ENCODE peak calls at places on chromosomes 5 and 9, in five cellular contexts. One of them, this sample, is unnamed.

GRCh38 chr9:136399176-136400037 is 563 bp downstream of the SNAPC4 start:
- DNase-seq in A549: no peak
- DNase-seq in upper lobe of right lung: no peak
- DNase-seq in body of pancreas: peak; percentile 32
- DNase-seq in colonic mucosa: no peak
- DNase-seq in this sample: peak; percentile 67

GRCh38 chr5:157290981-157291711 is 25.2 kb downstream of the CYFIP2 start:
- DNase-seq in A549: peak; percentile 54
- DNase-seq in upper lobe of right lung: no peak
- DNase-seq in body of pancreas: peak; percentile 64
- DNase-seq in colonic mucosa: peak; percentile 69
- DNase-seq in this sample: peak; percentile 88

GRCh38 chr5:156103116-156103860 is 223.7 kb upstream of the SGCD start:
- DNase-seq in A549: no peak
- DNase-seq in upper lobe of right lung: no peak
- DNase-seq in body of pancreas: no peak
- DNase-seq in colonic mucosa: no peak
- DNase-seq in this sample: no peak

GRCh38 chr5:90554358-90555006 is 4.1 kb upstream of the ADGRV1 start:
- DNase-seq in A549: no peak
- DNase-seq in upper lobe of right lung: no peak
- DNase-seq in body of pancreas: no peak
- DNase-seq in colonic mucosa: no peak
- DNase-seq in this sample: no peak

GRCh38 chr9:29875522-29875921 is 2302.2 kb upstream of the C9orf72 start:
- DNase-seq in A549: no peak
- DNase-seq in upper lobe of right lung: no peak
- DNase-seq in body of pancreas: no peak
- DNase-seq in colonic mucosa: no peak
- DNase-seq in this sample: no peak

GRCh38 chr5:11903614-11904269 is 504 bp downstream of the CTNND2 start:
- DNase-seq in A549: peak; percentile 14
- DNase-seq in upper lobe of right lung: peak; percentile 56
- DNase-seq in body of pancreas: peak; percentile 75
- DNase-seq in colonic mucosa: no peak
- DNase-seq in this sample: peak; percentile 86

GRCh38 chr9:97307091-97307490 is 368 bp upstream of the CCDC180 start:
- DNase-seq in A549: no peak
- DNase-seq in upper lobe of right lung: peak; percentile 85
- DNase-seq in body of pancreas: peak; percentile 93
- DNase-seq in colonic mucosa: peak; percentile 88
- DNase-seq in this sample: peak; percentile 87

GRCh38 chr5:127373858-127374491 is 83.4 kb downstream of the MEGF10 start:
- DNase-seq in A549: no peak
- DNase-seq in upper lobe of right lung: no peak
- DNase-seq in body of pancreas: no peak
- DNase-seq in colonic mucosa: no peak
- DNase-seq in this sample: no peak

GRCh38 chr5:39657943-39658342 is 233.2 kb upstream of the DAB2 start:
- DNase-seq in A549: no peak
- DNase-seq in upper lobe of right lung: no peak
- DNase-seq in body of pancreas: no peak
- DNase-seq in colonic mucosa: no peak
- DNase-seq in this sample: no peak

GRCh38 chr5:1318659-1319251 is 23.9 kb upstream of the TERT start:
- DNase-seq in A549: no peak
- DNase-seq in upper lobe of right lung: peak; percentile 53
- DNase-seq in body of pancreas: no peak
- DNase-seq in colonic mucosa: no peak
- DNase-seq in this sample: no peak

GRCh38 chr5:19497229-19497815 is 490.7 kb downstream of the CDH18 start:
- DNase-seq in A549: no peak
- DNase-seq in upper lobe of right lung: no peak
- DNase-seq in body of pancreas: no peak
- DNase-seq in colonic mucosa: no peak
- DNase-seq in this sample: no peak

GRCh38 chr9:124054671-124055212 is 43.2 kb downstream of the LHX2 start:
- DNase-seq in A549: no peak
- DNase-seq in upper lobe of right lung: peak; percentile 46
- DNase-seq in body of pancreas: no peak
- DNase-seq in colonic mucosa: no peak
- DNase-seq in this sample: no peak

GRCh38 chr9:73162987-73163763 is 11.5 kb downstream of the ANXA1 start:
- DNase-seq in A549: no peak
- DNase-seq in upper lobe of right lung: no peak
- DNase-seq in body of pancreas: no peak
- DNase-seq in colonic mucosa: no peak
- DNase-seq in this sample: no peak

GRCh38 chr5:354581-355378 is 33.3 kb downstream of the AHRR start:
- DNase-seq in A549: no peak
- DNase-seq in upper lobe of right lung: no peak
- DNase-seq in body of pancreas: no peak
- DNase-seq in colonic mucosa: no peak
- DNase-seq in this sample: peak; percentile 2

GRCh38 chr9:78707481-78707977 is 410.6 kb downstream of the PSAT1 start:
- DNase-seq in A549: no peak
- DNase-seq in upper lobe of right lung: no peak
- DNase-seq in body of pancreas: no peak
- DNase-seq in colonic mucosa: no peak
- DNase-seq in this sample: no peak

GRCh38 chr9:125529589-125530515 is 177.2 kb downstream of the MAPKAP1 start:
- DNase-seq in A549: no peak
- DNase-seq in upper lobe of right lung: no peak
- DNase-seq in body of pancreas: no peak
- DNase-seq in colonic mucosa: no peak
- DNase-seq in this sample: no peak

GRCh38 chr5:138945421-138946240 is 70.5 kb upstream of the LRRTM2 start:
- DNase-seq in A549: no peak
- DNase-seq in upper lobe of right lung: no peak
- DNase-seq in body of pancreas: peak; percentile 4
- DNase-seq in colonic mucosa: no peak
- DNase-seq in this sample: peak; percentile 66

GRCh38 chr5:114857951-114858401 is 311.7 kb downstream of the TRIM36 start:
- DNase-seq in A549: no peak
- DNase-seq in upper lobe of right lung: no peak
- DNase-seq in body of pancreas: no peak
- DNase-seq in colonic mucosa: no peak
- DNase-seq in this sample: no peak

GRCh38 chr5:157167219-157167621 is 1.2 kb upstream of the GARIN3 start:
- DNase-seq in A549: no peak
- DNase-seq in upper lobe of right lung: no peak
- DNase-seq in body of pancreas: no peak
- DNase-seq in colonic mucosa: no peak
- DNase-seq in this sample: peak; percentile 32

GRCh38 chr9:130451004-130451390 is 6.2 kb downstream of the ASS1 start:
- DNase-seq in A549: no peak
- DNase-seq in upper lobe of right lung: no peak
- DNase-seq in body of pancreas: no peak
- DNase-seq in colonic mucosa: peak; percentile 49
- DNase-seq in this sample: no peak

GRCh38 chr5:401216-402034 is 41.6 kb upstream of the EXOC3 start:
- DNase-seq in A549: no peak
- DNase-seq in upper lobe of right lung: peak; percentile 57
- DNase-seq in body of pancreas: no peak
- DNase-seq in colonic mucosa: no peak
- DNase-seq in this sample: no peak

GRCh38 chr5:136279314-136279713 is 86.0 kb downstream of the TRPC7 start:
- DNase-seq in A549: no peak
- DNase-seq in upper lobe of right lung: no peak
- DNase-seq in body of pancreas: no peak
- DNase-seq in colonic mucosa: no peak
- DNase-seq in this sample: no peak

GRCh38 chr5:142106061-142106460 is 2.5 kb upstream of the NDFIP1 start:
- DNase-seq in A549: no peak
- DNase-seq in upper lobe of right lung: no peak
- DNase-seq in body of pancreas: no peak
- DNase-seq in colonic mucosa: no peak
- DNase-seq in this sample: no peak

GRCh38 chr5:72141440-72142271 is 34.4 kb downstream of the MAP1B start:
- DNase-seq in A549: peak; percentile 19
- DNase-seq in upper lobe of right lung: no peak
- DNase-seq in body of pancreas: no peak
- DNase-seq in colonic mucosa: no peak
- DNase-seq in this sample: peak; percentile 45

GRCh38 chr5:170538096-170538465 is 34.3 kb downstream of the KCNIP1 start:
- DNase-seq in A549: no peak
- DNase-seq in upper lobe of right lung: no peak
- DNase-seq in body of pancreas: no peak
- DNase-seq in colonic mucosa: no peak
- DNase-seq in this sample: peak; percentile 26

GRCh38 chr9:9893837-9894236 is 719.0 kb downstream of the PTPRD start:
- DNase-seq in A549: no peak
- DNase-seq in upper lobe of right lung: no peak
- DNase-seq in body of pancreas: no peak
- DNase-seq in colonic mucosa: no peak
- DNase-seq in this sample: no peak

GRCh38 chr9:120873512-120873911 is 3.5 kb downstream of the PHF19 start:
- DNase-seq in A549: peak; percentile 62
- DNase-seq in upper lobe of right lung: no peak
- DNase-seq in body of pancreas: no peak
- DNase-seq in colonic mucosa: no peak
- DNase-seq in this sample: peak; percentile 81

GRCh38 chr9:136325354-136325753 is 2.0 kb upstream of the GPSM1 start:
- DNase-seq in A549: no peak
- DNase-seq in upper lobe of right lung: no peak
- DNase-seq in body of pancreas: no peak
- DNase-seq in colonic mucosa: no peak
- DNase-seq in this sample: no peak

GRCh38 chr5:17089001-17089400 is 128.4 kb upstream of the BASP1 start:
- DNase-seq in A549: no peak
- DNase-seq in upper lobe of right lung: no peak
- DNase-seq in body of pancreas: no peak
- DNase-seq in colonic mucosa: no peak
- DNase-seq in this sample: no peak

GRCh38 chr5:139795074-139796001 is at the start of gene PSD2:
- DNase-seq in A549: no peak
- DNase-seq in upper lobe of right lung: no peak
- DNase-seq in body of pancreas: peak; percentile 59
- DNase-seq in colonic mucosa: no peak
- DNase-seq in this sample: peak; percentile 43

GRCh38 chr5:142520885-142521284 is 165.0 kb downstream of the FGF1 start:
- DNase-seq in A549: no peak
- DNase-seq in upper lobe of right lung: no peak
- DNase-seq in body of pancreas: no peak
- DNase-seq in colonic mucosa: no peak
- DNase-seq in this sample: no peak

GRCh38 chr9:111399772-111400563 is 69.9 kb upstream of the OR2K2 start:
- DNase-seq in A549: peak; percentile 15
- DNase-seq in upper lobe of right lung: no peak
- DNase-seq in body of pancreas: peak; percentile 22
- DNase-seq in colonic mucosa: peak; percentile 47
- DNase-seq in this sample: peak; percentile 30

DNA sequence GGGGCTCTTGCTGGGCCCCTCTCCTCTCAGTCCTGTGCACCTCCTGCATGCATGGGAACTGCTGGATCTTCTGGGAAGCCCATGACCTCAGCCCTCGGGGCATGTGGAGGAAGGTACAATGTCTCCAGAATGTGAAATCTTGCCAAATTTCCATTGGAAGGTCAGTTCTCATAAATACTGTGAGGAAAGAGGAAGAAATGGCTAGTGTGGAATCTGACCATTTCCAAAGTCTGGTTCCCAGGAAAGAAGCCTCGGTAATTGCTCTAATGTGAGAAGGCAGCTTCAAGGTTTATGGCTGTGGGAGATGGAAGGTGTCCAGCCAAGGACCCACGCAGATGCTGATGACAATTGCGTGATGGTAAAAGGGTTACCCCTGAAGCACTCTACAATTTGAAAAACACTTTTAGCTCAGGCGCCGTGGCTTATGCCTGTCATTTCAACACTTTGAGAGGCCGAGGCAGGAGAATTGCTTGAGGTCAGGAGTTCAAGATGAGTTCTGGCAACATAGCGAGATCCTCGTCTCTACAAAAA is 8.1 kb upstream of the IL17B start:
- DNase-seq in A549: no peak
- DNase-seq in upper lobe of right lung: peak; percentile 11
- DNase-seq in body of pancreas: no peak
- DNase-seq in colonic mucosa: no peak
- DNase-seq in this sample: no peak
- H3K9me3 ChIP-seq in A549: no peaks in the 10 kb centered on the region
- H3K9me3 ChIP-seq in upper lobe of right lung: no peaks in the 10 kb centered on the region
- H3K9me3 ChIP-seq in body of pancreas: peaks cover 5% of the 10 kb centered on the region
- H3K9me3 ChIP-seq in colonic mucosa: no peaks in the 10 kb centered on the region
- H3K9me3 ChIP-seq in this sample: no peaks in the 10 kb centered on the region

GRCh38 chr5:174596429-174596828 is 128.0 kb upstream of the MSX2 start:
- DNase-seq in A549: no peak
- DNase-seq in upper lobe of right lung: no peak
- DNase-seq in body of pancreas: no peak
- DNase-seq in colonic mucosa: no peak
- DNase-seq in this sample: no peak
- H3K4me3 ChIP-seq in A549: no peak overlapping the region
- H3K4me3 ChIP-seq in upper lobe of right lung: no peak overlapping the region
- H3K4me3 ChIP-seq in body of pancreas: no peak overlapping the region
- H3K4me3 ChIP-seq in colonic mucosa: no peak overlapping the region
- H3K4me3 ChIP-seq in this sample: no peak overlapping the region

GRCh38 chr5:27158775-27159174 is 120.4 kb upstream of the CDH9 start:
- DNase-seq in A549: no peak
- DNase-seq in upper lobe of right lung: no peak
- DNase-seq in body of pancreas: no peak
- DNase-seq in colonic mucosa: no peak
- DNase-seq in this sample: no peak
- H3K9me3 ChIP-seq in A549: peaks cover 22% of the 10 kb centered on the region
- H3K9me3 ChIP-seq in upper lobe of right lung: peaks cover 4% of the 10 kb centered on the region
- H3K9me3 ChIP-seq in body of pancreas: peaks cover 10% of the 10 kb centered on the region
- H3K9me3 ChIP-seq in colonic mucosa: no peaks in the 10 kb centered on the region
- H3K9me3 ChIP-seq in this sample: no peaks in the 10 kb centered on the region

GRCh38 chr9:131942076-131942720 is 137.5 kb downstream of the MED27 start:
- DNase-seq in A549: no peak
- DNase-seq in upper lobe of right lung: no peak
- DNase-seq in body of pancreas: no peak
- DNase-seq in colonic mucosa: no peak
- DNase-seq in this sample: no peak

GRCh38 chr9:131946169-131946568 is 133.5 kb downstream of the MED27 start:
- DNase-seq in A549: no peak
- DNase-seq in upper lobe of right lung: no peak
- DNase-seq in body of pancreas: no peak
- DNase-seq in colonic mucosa: no peak
- DNase-seq in this sample: no peak

GRCh38 chr9:131943397-131943796 is 136.3 kb downstream of the MED27 start:
- DNase-seq in A549: no peak
- DNase-seq in upper lobe of right lung: no peak
- DNase-seq in body of pancreas: peak; percentile 20
- DNase-seq in colonic mucosa: no peak
- DNase-seq in this sample: no peak
- H3K4me3 ChIP-seq in A549: no peak overlapping the region
- H3K4me3 ChIP-seq in upper lobe of right lung: no peak overlapping the region
- H3K4me3 ChIP-seq in body of pancreas: no peak overlapping the region
- H3K4me3 ChIP-seq in colonic mucosa: no peak overlapping the region
- H3K4me3 ChIP-seq in this sample: no peak overlapping the region

This sample was measured in hepatocyte.